ENCODE peak calls at places on chromosomes 2 and 18, in four cellular contexts. G is lower lobe of right lung, D is adrenal gland, R is right lobe of liver. I is an unnamed sample. For H3K4me1 and H3K36me3, the result is how much of the 10 kb centered on the place peaks cover.

GRCh38 chr18:35876243-35876642 is 96.2 kb upstream of the RMP24 start:
- DNase-seq in G (no peak), D (no peak), R (no peak), I (no peak)

GRCh38 chr2:86603892-86604291 is 19.8 kb downstream of the RNF103 start:
- DNase-seq in G (no peak), D (no peak), R (no peak), I (no peak)

GRCh38 chr18:56545539-56545938 is 92.9 kb downstream of the TXNL1 start:
- DNase-seq in G (no peak), D (no peak), R (no peak), I (no peak)

GRCh38 chr2:212032536-212033219 is 505.9 kb downstream of the ERBB4 start:
- DNase-seq in G (no peak), D (no peak), R (no peak), I (no peak)

GRCh38 chr2:81263989-81264388 is 959.4 kb upstream of the LRRTM1 start:
- DNase-seq in G (no peak), D (no peak), R (no peak), I (no peak)

GRCh38 chr2:146734042-146734715 is 1110.7 kb upstream of the ACVR2A start:
- DNase-seq in G (no peak), D (no peak), R (no peak), I (no peak)

GRCh38 chr2:212794471-212794870 is 255.9 kb upstream of the ERBB4 start:
- DNase-seq in G (no peak), D (no peak), R (no peak), I (no peak)

GRCh38 chr2:98759338-98759737 is 28.4 kb upstream of the MGAT4A start:
- DNase-seq in G (no peak), D (no peak), R (no peak), I (no peak)

GRCh38 chr2:100730290-100730868 is 89.6 kb upstream of the NPAS2 start:
- DNase-seq in G (peak), D (peak), R (peak), I (no peak)

GRCh38 chr2:128237081-128237534 is 81.6 kb downstream of the HS6ST1 start:
- DNase-seq in G (no peak), D (no peak), R (no peak), I (no peak)

GRCh38 chr18:48843596-48843995 is 107.2 kb downstream of the SMAD7 start:
- DNase-seq in G (no peak), D (no peak), R (no peak), I (no peak)

GRCh38 chr2:120817956-120818325 is 82.3 kb downstream of the GLI2 start:
- DNase-seq in G (peak), D (no peak), R (no peak), I (no peak)
- H3K4me1 ChIP-seq in G (under half), D (under half), R (under half), I (under half)

DNA sequence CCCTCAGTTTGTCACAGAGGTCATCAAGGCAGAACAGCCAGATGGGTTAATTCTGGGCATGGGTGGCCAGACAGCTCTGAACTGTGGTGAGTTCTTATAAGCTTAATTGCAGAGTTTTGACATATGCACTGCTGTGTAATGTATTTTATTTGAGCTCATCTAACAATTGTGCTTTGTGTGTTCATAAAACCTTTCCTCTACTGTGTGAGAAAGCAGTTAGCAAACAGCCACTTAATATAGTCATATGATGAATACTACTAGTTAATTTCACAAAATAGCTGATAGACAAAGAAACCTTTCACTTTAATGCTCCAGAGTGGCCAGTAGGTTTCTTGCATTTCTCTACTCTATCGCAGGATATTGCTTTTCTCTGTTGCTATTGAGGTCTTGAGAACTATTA is 43.1 kb downstream of the CPS1 start:
- DNase-seq in G (no peak), D (no peak), R (no peak), I (no peak)
- H3K36me3 ChIP-seq in G (under half), D (under half), R (under half), I (under half)

GRCh38 chr2:217687771-217688170 is 315.0 kb downstream of the TNS1 start:
- DNase-seq in G (no peak), D (no peak), R (no peak), I (no peak)
- H3K4me1 ChIP-seq in G (under half), D (under half), R (under half), I (under half)

GRCh38 chr2:196729418-196729817 is 70.1 kb downstream of the GTF3C3 start:
- DNase-seq in G (no peak), D (no peak), R (no peak), I (no peak)
- H3K36me3 ChIP-seq in G (under half), D (under half), R (under half), I (under half)

GRCh38 chr2:30766666-30767065 is 40.6 kb downstream of the CAPN13 start:
- DNase-seq in G (no peak), D (no peak), R (no peak), I (no peak)
- H3K4me1 ChIP-seq in G (under half), D (under half), R (under half), I (under half)

GRCh38 chr18:24161304-24161703 is 22.4 kb downstream of the CABYR start:
- DNase-seq in G (no peak), D (no peak), R (no peak), I (no peak)
- H3K36me3 ChIP-seq in G (half or more), D (under half), R (under half), I (under half)

DNA sequence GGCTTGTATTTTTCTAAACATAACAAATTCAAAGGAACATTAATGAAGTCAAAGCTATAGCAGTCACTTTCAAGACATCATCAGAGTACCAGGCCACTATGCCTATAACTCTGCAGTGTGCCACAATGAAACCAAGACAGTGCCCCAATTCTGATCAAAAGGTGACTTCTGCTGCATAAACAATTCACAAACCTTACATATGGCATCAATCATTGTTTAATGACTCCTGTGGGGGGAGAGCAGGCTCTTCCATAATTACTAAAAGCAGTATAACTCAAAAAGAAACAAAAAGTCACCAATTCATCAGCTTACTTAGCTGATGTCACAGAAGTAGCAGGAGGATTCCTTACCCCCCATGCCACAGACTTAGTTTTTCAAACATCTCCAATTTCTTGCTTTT is 15.5 kb downstream of the LPIN2 start:
- DNase-seq in G (no peak), D (no peak), R (no peak), I (no peak)
- H3K4me1 ChIP-seq in G (under half), D (under half), R (under half), I (under half)